ENCODE peak calls at places on chromosomes 13 and 19, in seven cellular contexts. N, Z, X, B, S, T and W are unnamed samples.

GRCh38 chr13:36332986-36333385 is 13.2 kb downstream of the SPART start:
- DNase-seq in X (peak), S (peak), B (peak), N (no peak), Z (no peak), T (no peak), W (no peak)

GRCh38 chr13:45048890-45049407 is 59.6 kb downstream of the GPALPP1 start:
- DNase-seq in N (no peak), T (peak), Z (no peak), S (no peak), B (no peak), X (no peak), W (no peak)

GRCh38 chr19:904545-904944 is 8.5 kb downstream of the R3HDM4 start:
- DNase-seq in X (no peak), T (no peak), B (no peak), N (no peak), S (no peak), Z (no peak), W (no peak)

GRCh38 chr13:27997904-27998522 is 9.5 kb upstream of the URAD start:
- DNase-seq in S (peak), B (no peak), Z (no peak), N (no peak), X (peak), T (peak), W (no peak)

GRCh38 chr19:41688687-41689086 is 617 bp upstream of the CEACAM7 start:
- DNase-seq in S (no peak), T (no peak), N (no peak), B (no peak), Z (no peak), X (no peak), W (no peak)

GRCh38 chr19:29971648-29972047 is 29.6 kb downstream of the URI1 start:
- DNase-seq in B (no peak), X (no peak), Z (no peak), T (no peak), S (no peak), N (no peak), W (no peak)

GRCh38 chr13:40456397-40456958 is 210.0 kb downstream of the FOXO1 start:
- DNase-seq in B (no peak), X (no peak), T (no peak), Z (no peak), N (no peak), S (no peak), W (no peak)

GRCh38 chr13:95745752-95746151 is 68.8 kb downstream of the DNAJC3 start:
- DNase-seq in T (no peak), N (no peak), X (peak), S (no peak), Z (no peak), B (no peak), W (no peak)

GRCh38 chr13:71677114-71677513 is 189.9 kb downstream of the DACH1 start:
- DNase-seq in S (no peak), T (no peak), X (no peak), Z (no peak), B (no peak), N (no peak), W (no peak)

GRCh38 chr13:45446181-45446580 is 18.6 kb upstream of the COG3 start:
- DNase-seq in Z (no peak), X (peak), S (peak), B (no peak), T (no peak), N (peak), W (no peak)

GRCh38 chr13:40386586-40386985 is 279.9 kb downstream of the FOXO1 start:
- DNase-seq in T (no peak), Z (no peak), N (no peak), B (no peak), S (no peak), X (no peak), W (no peak)

GRCh38 chr19:1219786-1220451 is 14.3 kb downstream of the STK11 start:
- DNase-seq in B (no peak), S (no peak), Z (no peak), T (no peak), X (no peak), N (no peak), W (no peak)

GRCh38 chr19:48639483-48640375 is 2.5 kb upstream of the DBP start:
- DNase-seq in B (no peak), N (no peak), X (no peak), Z (peak), T (no peak), S (no peak), W (no peak)

GRCh38 chr13:108495686-108496363 is 133.6 kb upstream of the MYO16 start:
- DNase-seq in T (no peak), N (no peak), B (no peak), X (no peak), S (peak), Z (peak), W (no peak)

GRCh38 chr19:29075149-29075548 is 137.8 kb downstream of the UQCRFS1 start:
- DNase-seq in T (no peak), Z (peak), X (no peak), B (no peak), N (no peak), S (no peak), W (no peak)

GRCh38 chr13:39565036-39565949 is 37.7 kb downstream of the LHFPL6 start:
- DNase-seq in N (peak), S (peak), X (peak), B (peak), Z (no peak), T (no peak), W (peak)

GRCh38 chr13:51146667-51147066 is 35.6 kb upstream of the C13orf42 start:
- DNase-seq in B (no peak), N (no peak), Z (no peak), S (no peak), T (no peak), X (no peak), W (no peak)

GRCh38 chr19:12792853-12793289 is 1.6 kb downstream of the JUNB start:
- DNase-seq in S (no peak), T (no peak), B (no peak), N (no peak), X (no peak), Z (no peak), W (no peak)

GRCh38 chr13:27728271-27728670 is 64.0 kb upstream of the GSX1 start:
- DNase-seq in N (no peak), Z (no peak), S (no peak), T (no peak), B (no peak), X (no peak), W (no peak)

GRCh38 chr13:94550030-94550738 is 45.8 kb downstream of the TGDS start:
- DNase-seq in X (peak), T (no peak), Z (no peak), S (no peak), B (peak), N (no peak), W (no peak)

GRCh38 chr19:53906211-53907192 is 2.6 kb upstream of the CACNG7 start:
- DNase-seq in B (peak), X (peak), S (no peak), N (no peak), Z (peak), T (no peak), W (no peak)

GRCh38 chr13:20185657-20186056 is 7.1 kb downstream of the GJB2 start:
- DNase-seq in B (no peak), T (no peak), Z (no peak), N (no peak), X (no peak), S (no peak), W (no peak)

GRCh38 chr19:30649934-30650614 is 277.9 kb downstream of the ZNF536 start:
- DNase-seq in T (peak), S (peak), B (peak), X (peak), N (no peak), Z (no peak), W (peak)

GRCh38 chr19:32971012-32971595 is 654 bp downstream of the CEP89 start:
- DNase-seq in Z (peak), B (no peak), N (no peak), S (no peak), T (no peak), X (no peak), W (no peak)

GRCh38 chr13:70703755-70704154 is 595.5 kb upstream of the KLHL1 start:
- DNase-seq in Z (no peak), S (no peak), X (no peak), B (no peak), N (no peak), T (no peak), W (no peak)

GRCh38 chr13:51907040-51907732 is 45.4 kb downstream of the CCDC70 start:
- DNase-seq in N (no peak), Z (no peak), B (no peak), S (no peak), T (no peak), X (no peak), W (no peak)

GRCh38 chr19:32407004-32407992 is 1.7 kb downstream of the DPY19L3 start:
- DNase-seq in N (no peak), X (peak), Z (peak), S (peak), T (no peak), B (peak), W (peak)

GRCh38 chr13:99063178-99063577 is 85.3 kb upstream of the DOCK9 start:
- DNase-seq in S (no peak), N (no peak), B (no peak), T (no peak), X (no peak), Z (no peak), W (no peak)

GRCh38 chr13:74774252-74774651 is 640.0 kb upstream of the KLF12 start:
- DNase-seq in T (no peak), N (no peak), Z (no peak), B (no peak), S (peak), X (peak), W (no peak)

GRCh38 chr13:112079696-112080095 is 12.7 kb downstream of the SOX1 start:
- DNase-seq in B (no peak), X (no peak), T (no peak), N (no peak), Z (no peak), S (no peak), W (no peak)

GRCh38 chr19:32406161-32407003 is 812 bp downstream of the DPY19L3 start:
- DNase-seq in B (no peak), S (peak), T (no peak), Z (no peak), X (no peak), N (no peak), W (no peak)

GRCh38 chr13:33453911-33454310 is 168.4 kb upstream of the STARD13 start:
- DNase-seq in Z (no peak), N (no peak), B (no peak), S (peak), T (no peak), X (peak), W (no peak)

GRCh38 chr19:42942187-42942789 is 5.3 kb upstream of the PSG7 start:
- DNase-seq in X (peak), S (peak), Z (no peak), B (no peak), N (no peak), T (peak), W (no peak)
- TF ChIP-seq CTCF in X (peak), S (peak), Z (no peak), B (no peak), N (peak), T (peak), W (peak)

DNA sequence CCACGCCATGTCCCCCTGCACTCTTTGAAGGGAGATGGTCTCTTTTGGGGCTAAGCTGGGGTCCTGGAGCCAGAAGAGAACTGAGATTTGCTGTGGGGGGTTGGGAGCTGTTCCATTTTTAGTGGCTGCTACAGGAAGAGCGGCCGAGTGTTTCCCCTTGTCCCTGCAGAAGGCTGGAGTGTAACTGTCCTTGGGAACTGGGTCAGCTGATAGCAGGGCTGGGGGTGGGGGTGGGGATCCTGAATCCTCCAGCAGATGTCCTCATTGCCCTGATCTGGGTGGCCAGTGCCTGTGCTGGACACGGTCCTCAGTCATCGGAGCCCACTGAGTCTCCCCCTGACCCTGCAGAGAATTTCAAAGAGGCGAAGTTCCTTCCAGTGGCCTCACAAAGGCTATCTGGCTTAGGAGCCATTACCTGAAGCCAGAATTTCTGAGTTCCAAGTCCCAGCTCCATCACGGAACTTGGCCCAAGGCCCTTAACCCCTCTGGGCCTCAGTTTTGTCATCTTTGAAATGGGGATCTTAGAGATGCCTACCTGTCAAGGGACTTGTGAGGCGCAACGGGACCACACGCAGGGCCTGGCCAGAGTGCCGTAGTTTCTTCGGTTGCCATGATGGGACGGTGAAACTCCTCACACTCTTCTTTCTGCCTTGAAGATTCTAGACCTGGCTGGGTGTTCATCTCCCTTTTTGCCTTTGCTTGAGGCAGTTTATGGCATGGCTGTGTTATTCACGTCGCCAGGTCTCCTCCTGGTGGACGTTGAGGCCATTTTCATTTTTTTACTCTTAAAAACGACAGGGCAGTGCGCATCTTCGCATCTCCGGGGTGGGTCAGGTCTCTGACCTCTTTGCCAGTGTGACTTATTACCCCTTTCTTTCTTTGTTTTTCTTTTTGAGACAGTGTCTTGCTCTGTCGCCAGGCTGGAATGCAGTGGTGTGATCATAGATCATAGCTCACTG is 51.9 kb downstream of the DNM2 start:
- DNase-seq in Z (no peak), X (peak), T (no peak), N (no peak), B (no peak), S (no peak), W (no peak)
- TF ChIP-seq CTCF in Z (peak), X (peak), T (no peak), N (peak), B (no peak), S (peak), W (peak)

DNA sequence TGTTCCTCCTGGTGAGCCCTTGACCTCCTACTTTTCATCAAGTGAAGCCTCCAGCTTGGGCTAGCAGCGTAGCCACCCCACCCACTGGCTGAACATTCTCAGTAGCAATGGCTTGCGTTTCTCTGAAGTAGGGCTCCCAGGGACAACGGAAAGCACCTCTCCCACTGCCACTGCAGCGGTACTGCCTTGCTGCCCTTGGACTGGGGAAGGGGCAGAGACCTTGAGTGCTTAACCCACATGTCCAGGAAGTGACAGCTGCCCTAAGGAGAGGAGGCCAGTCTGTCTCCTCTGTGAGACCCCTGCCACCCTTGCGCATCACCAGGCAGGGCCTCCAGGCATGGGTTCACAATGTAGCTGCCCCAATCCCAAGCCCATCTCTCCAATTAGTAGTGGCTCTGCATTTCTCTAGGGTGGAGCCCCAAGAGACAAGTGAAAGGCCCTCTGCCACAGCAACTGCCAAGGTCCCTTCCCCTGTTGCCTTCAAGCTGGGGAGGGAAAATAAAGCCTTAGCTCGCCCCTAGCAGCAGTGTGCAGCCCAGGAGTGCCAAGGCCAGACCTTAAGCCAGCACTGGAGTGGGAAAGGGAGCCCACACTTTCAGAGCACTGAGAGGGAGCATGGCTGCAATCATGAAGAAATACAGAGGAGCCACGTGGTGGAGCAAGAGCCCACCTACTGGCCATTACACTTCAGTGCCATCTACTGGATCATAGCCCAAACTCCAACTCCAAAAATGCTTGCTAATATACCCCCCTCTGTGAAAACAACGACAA is 175.9 kb upstream of the TRPC4 start:
- DNase-seq in S (peak), N (no peak), X (peak), Z (no peak), B (peak), T (peak), W (no peak)
- TF ChIP-seq CTCF in S (peak), N (peak), X (peak), Z (peak), B (no peak), T (peak), W (peak)

GRCh38 chr13:29832899-29833298 is 17.5 kb downstream of the UBL3 start:
- DNase-seq in T (no peak), X (no peak), B (no peak), S (no peak), N (no peak), Z (no peak), W (no peak)
- TF ChIP-seq CTCF in T (no peak), X (no peak), B (no peak), S (no peak), N (no peak), Z (no peak), W (no peak)

DNA sequence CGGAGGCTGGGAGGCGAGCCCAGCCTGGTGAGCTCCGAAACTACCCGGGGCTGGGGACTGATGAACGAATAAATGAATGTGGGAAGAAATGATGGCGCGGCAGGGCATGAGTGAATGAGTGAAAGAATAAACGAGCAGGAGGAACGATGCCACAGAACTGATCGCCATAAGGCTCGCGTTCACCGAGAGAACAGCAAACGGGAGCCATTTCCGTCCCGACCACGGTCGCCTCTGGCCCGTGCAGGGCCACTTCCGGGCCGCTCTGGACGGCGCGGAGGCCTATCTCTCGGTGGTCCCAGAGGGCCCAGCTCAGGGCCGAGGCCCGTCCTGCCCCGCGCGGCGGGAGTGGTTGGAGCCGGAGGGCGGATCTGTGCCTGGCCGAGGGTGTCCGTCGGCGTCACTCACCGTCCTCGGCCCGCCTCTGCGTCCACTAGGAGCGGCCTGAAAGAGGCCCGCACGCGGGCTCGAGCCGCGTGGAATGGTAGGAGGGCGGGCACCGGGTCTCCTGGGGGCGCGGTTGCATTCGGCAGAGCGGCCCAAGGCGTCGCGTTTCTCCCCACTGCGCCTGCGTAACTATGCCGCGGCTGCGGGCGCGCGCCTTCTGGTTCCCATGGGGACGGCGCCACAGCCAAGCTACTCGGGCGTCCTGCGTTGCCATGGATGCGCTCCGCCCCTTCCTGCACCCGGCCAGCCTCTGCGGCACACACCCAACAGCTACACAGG is at the start of gene ZNF497:
- DNase-seq in Z (peak), T (peak), B (peak), X (peak), S (peak), N (peak), W (peak)
- TF ChIP-seq CTCF in Z (peak), T (no peak), B (no peak), X (no peak), S (no peak), N (no peak), W (no peak)

GRCh38 chr19:46615966-46616365 is 8.9 kb downstream of the PTGIR start:
- DNase-seq in T (no peak), S (no peak), N (no peak), B (no peak), X (no peak), Z (peak), W (no peak)
- TF ChIP-seq CTCF in T (no peak), S (no peak), N (no peak), B (no peak), X (no peak), Z (no peak), W (no peak)

DNA sequence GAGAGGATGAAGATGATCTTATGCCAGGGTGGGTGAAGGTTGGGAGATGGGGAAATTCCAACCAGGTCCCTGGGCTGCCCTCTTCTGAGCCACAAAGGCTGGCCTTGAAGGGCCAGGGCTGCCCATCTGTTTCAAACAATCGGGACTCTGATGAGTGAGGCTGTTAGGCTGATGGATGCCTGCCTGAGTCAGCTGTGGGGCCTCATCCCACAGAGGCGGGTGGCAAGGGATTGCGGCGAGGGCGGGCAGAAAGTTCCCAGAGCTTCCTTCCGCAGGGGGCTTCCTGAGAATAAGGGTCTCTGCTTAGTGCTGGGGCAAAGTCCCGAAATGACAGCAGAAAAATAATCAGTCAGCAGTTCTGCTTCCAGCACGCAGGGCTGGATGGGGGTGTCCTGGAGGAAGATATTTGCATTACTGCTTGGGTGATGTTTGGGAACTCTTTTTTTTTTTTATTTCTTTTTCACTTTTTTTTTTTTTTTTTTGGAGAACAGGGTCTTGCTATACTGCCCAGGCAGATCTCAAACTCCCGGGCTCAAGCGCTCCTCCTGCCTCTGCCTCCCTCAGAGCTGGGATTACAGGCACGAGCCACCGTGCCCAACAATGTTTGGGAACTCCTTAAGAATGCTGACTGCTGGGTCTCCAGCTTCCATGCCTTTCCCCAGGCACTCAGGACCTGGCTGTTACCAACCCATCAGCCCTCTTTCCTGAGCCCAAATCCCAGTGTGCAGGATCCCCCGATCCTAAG is 14.1 kb downstream of the SH3GL1 start:
- DNase-seq in N (no peak), Z (no peak), S (peak), X (peak), T (no peak), B (no peak), W (no peak)
- TF ChIP-seq CTCF in N (peak), Z (no peak), S (peak), X (peak), T (no peak), B (no peak), W (no peak)

GRCh38 chr19:14089412-14089661 is 1.2 kb downstream of the SAMD1 start:
- DNase-seq in B (no peak), T (peak), Z (no peak), S (no peak), N (no peak), X (peak), W (no peak)
- TF ChIP-seq CTCF in B (no peak), T (no peak), Z (no peak), S (peak), N (peak), X (no peak), W (peak)